ENCODE peak calls at places on chromosomes 13 and 19, in eight cellular contexts. One of them, this sample, is unnamed.

GRCh38 chr19:49149652-49150105 is 5.5 kb downstream of the HRC start:
- DNase-seq in NCI-H69: peak
- DNase-seq in kidney: peak
- DNase-seq in SJSA1: peak
- DNase-seq in ELR: peak
- DNase-seq in CD8-positive, alpha-beta T cell: no peak
- DNase-seq in posterior cingulate gyrus: peak
- DNase-seq in amniotic stem cell: peak
- DNase-seq in this sample: peak

GRCh38 chr19:44948237-44948636 is 2.4 kb downstream of the APOC2 start:
- DNase-seq in NCI-H69: no peak
- DNase-seq in kidney: no peak
- DNase-seq in SJSA1: no peak
- DNase-seq in ELR: no peak
- DNase-seq in CD8-positive, alpha-beta T cell: no peak
- DNase-seq in posterior cingulate gyrus: no peak
- DNase-seq in amniotic stem cell: no peak
- DNase-seq in this sample: no peak

GRCh38 chr19:49932041-49932451 is 2.7 kb upstream of the NUP62 start:
- DNase-seq in NCI-H69: no peak
- DNase-seq in kidney: no peak
- DNase-seq in SJSA1: no peak
- DNase-seq in ELR: no peak
- DNase-seq in CD8-positive, alpha-beta T cell: no peak
- DNase-seq in posterior cingulate gyrus: no peak
- DNase-seq in amniotic stem cell: no peak
- DNase-seq in this sample: no peak

GRCh38 chr19:12720851-12721655 is 2.7 kb downstream of the TNPO2 start:
- DNase-seq in NCI-H69: no peak
- DNase-seq in kidney: no peak
- DNase-seq in SJSA1: peak
- DNase-seq in ELR: peak
- DNase-seq in CD8-positive, alpha-beta T cell: peak
- DNase-seq in posterior cingulate gyrus: peak
- DNase-seq in amniotic stem cell: no peak
- DNase-seq in this sample: peak

GRCh38 chr19:45153339-45154063 is 7.3 kb downstream of the NKPD1 start:
- DNase-seq in NCI-H69: no peak
- DNase-seq in kidney: peak
- DNase-seq in SJSA1: no peak
- DNase-seq in ELR: peak
- DNase-seq in CD8-positive, alpha-beta T cell: peak
- DNase-seq in posterior cingulate gyrus: peak
- DNase-seq in amniotic stem cell: no peak
- DNase-seq in this sample: no peak

GRCh38 chr13:32734511-32734910 is 148.3 kb downstream of the PDS5B start:
- DNase-seq in NCI-H69: peak
- DNase-seq in kidney: no peak
- DNase-seq in SJSA1: no peak
- DNase-seq in ELR: peak
- DNase-seq in CD8-positive, alpha-beta T cell: no peak
- DNase-seq in posterior cingulate gyrus: no peak
- DNase-seq in amniotic stem cell: no peak
- DNase-seq in this sample: peak

GRCh38 chr13:20136781-20137703 is 23.8 kb downstream of the GJA3 start:
- DNase-seq in NCI-H69: no peak
- DNase-seq in kidney: no peak
- DNase-seq in SJSA1: no peak
- DNase-seq in ELR: no peak
- DNase-seq in CD8-positive, alpha-beta T cell: peak
- DNase-seq in posterior cingulate gyrus: no peak
- DNase-seq in amniotic stem cell: no peak
- DNase-seq in this sample: no peak

GRCh38 chr19:29643361-29643935 is 21.8 kb upstream of the PLEKHF1 start:
- DNase-seq in NCI-H69: no peak
- DNase-seq in kidney: no peak
- DNase-seq in SJSA1: no peak
- DNase-seq in ELR: no peak
- DNase-seq in CD8-positive, alpha-beta T cell: no peak
- DNase-seq in posterior cingulate gyrus: no peak
- DNase-seq in amniotic stem cell: no peak
- DNase-seq in this sample: no peak

GRCh38 chr13:98033277-98034247 is 80.1 kb downstream of the IPO5 start:
- DNase-seq in NCI-H69: peak
- DNase-seq in kidney: no peak
- DNase-seq in SJSA1: peak
- DNase-seq in ELR: peak
- DNase-seq in CD8-positive, alpha-beta T cell: no peak
- DNase-seq in posterior cingulate gyrus: no peak
- DNase-seq in amniotic stem cell: peak
- DNase-seq in this sample: peak

GRCh38 chr13:89361909-89362308 is 1690.7 kb downstream of the SLITRK5 start:
- DNase-seq in NCI-H69: peak
- DNase-seq in kidney: no peak
- DNase-seq in SJSA1: no peak
- DNase-seq in ELR: no peak
- DNase-seq in CD8-positive, alpha-beta T cell: no peak
- DNase-seq in posterior cingulate gyrus: no peak
- DNase-seq in amniotic stem cell: no peak
- DNase-seq in this sample: peak

GRCh38 chr19:37655689-37656491 is 625 bp upstream of the ZFP30 start:
- DNase-seq in NCI-H69: peak
- DNase-seq in kidney: peak
- DNase-seq in SJSA1: peak
- DNase-seq in ELR: peak
- DNase-seq in CD8-positive, alpha-beta T cell: peak
- DNase-seq in posterior cingulate gyrus: peak
- DNase-seq in amniotic stem cell: peak
- DNase-seq in this sample: peak

GRCh38 chr13:25886438-25887214 is 165.2 kb downstream of the SHISA2 start:
- DNase-seq in NCI-H69: no peak
- DNase-seq in kidney: no peak
- DNase-seq in SJSA1: peak
- DNase-seq in ELR: peak
- DNase-seq in CD8-positive, alpha-beta T cell: no peak
- DNase-seq in posterior cingulate gyrus: no peak
- DNase-seq in amniotic stem cell: peak
- DNase-seq in this sample: peak

GRCh38 chr13:114108141-114108761 is 24.2 kb downstream of the RASA3 start:
- DNase-seq in NCI-H69: no peak
- DNase-seq in kidney: peak
- DNase-seq in SJSA1: no peak
- DNase-seq in ELR: no peak
- DNase-seq in CD8-positive, alpha-beta T cell: no peak
- DNase-seq in posterior cingulate gyrus: peak
- DNase-seq in amniotic stem cell: no peak
- DNase-seq in this sample: no peak

GRCh38 chr13:24033527-24034302 is 126.8 kb upstream of the SPATA13 start:
- DNase-seq in NCI-H69: no peak
- DNase-seq in kidney: no peak
- DNase-seq in SJSA1: no peak
- DNase-seq in ELR: no peak
- DNase-seq in CD8-positive, alpha-beta T cell: no peak
- DNase-seq in posterior cingulate gyrus: no peak
- DNase-seq in amniotic stem cell: peak
- DNase-seq in this sample: no peak

GRCh38 chr13:28819748-28820098 is 416 bp upstream of the MTUS2 start:
- DNase-seq in NCI-H69: peak
- DNase-seq in kidney: no peak
- DNase-seq in SJSA1: no peak
- DNase-seq in ELR: peak
- DNase-seq in CD8-positive, alpha-beta T cell: peak
- DNase-seq in posterior cingulate gyrus: peak
- DNase-seq in amniotic stem cell: peak
- DNase-seq in this sample: no peak